ENCODE peak calls at places on chromosomes 13 and 19, in six cellular contexts. P, G, O, I, S and K are unnamed samples.
A peak's percentile ranks its signal among the peaks of the same experiment; 100 is the strongest.

GRCh38 chr13:98144501-98145350 is 1.8 kb downstream of the FARP1 start:
- DNase-seq in I (no peak), S (no peak), G (no peak), O (no peak), P (peak; percentile 31), K (no peak)

GRCh38 chr19:19348266-19348665 is 27.6 kb downstream of the MAU2 start:
- DNase-seq in G (no peak), I (no peak), S (no peak), O (no peak), P (no peak), K (no peak)

GRCh38 chr19:10305139-10305806 is 4.3 kb downstream of the ZGLP1 start:
- DNase-seq in O (no peak), I (no peak), G (no peak), P (no peak), S (peak; percentile 46), K (no peak)

GRCh38 chr19:3114018-3114726 is 20.0 kb downstream of the GNA11 start:
- DNase-seq in I (no peak), S (no peak), G (no peak), P (no peak), O (no peak), K (no peak)

GRCh38 chr13:51249767-51250741 is 27.9 kb downstream of the FAM124A start:
- DNase-seq in P (no peak), O (no peak), G (no peak), S (no peak), I (no peak), K (no peak)

GRCh38 chr13:45048890-45049407 is 59.6 kb downstream of the GPALPP1 start:
- DNase-seq in O (no peak), S (no peak), G (no peak), I (no peak), P (no peak), K (no peak)

GRCh38 chr19:21202865-21203494 is 61.1 kb downstream of the ZNF431 start:
- DNase-seq in P (peak; percentile 13), I (no peak), O (no peak), G (no peak), S (no peak), K (no peak)

GRCh38 chr13:101709952-101710351 is 257.5 kb downstream of the ITGBL1 start:
- DNase-seq in S (no peak), O (no peak), P (no peak), I (no peak), G (no peak), K (no peak)